ENCODE peak calls at places on chromosomes 3 and 15, in nine cellular contexts. G is hypothalamus; Z is activated CD8-positive, alpha-beta T cell treated with anti-CD3 and anti-CD28 coated beads for 36 hours; H is IMR-90; Y is COR-L47; A is NCI-H2081; N is NCI-H82; B is NCI-H345; L is GF-D8. E is an unnamed sample.

GRCh38 chr3:53375019-53375418 is 27.7 kb upstream of the DCP1A start:
- DNase-seq in A (peak), B (peak), H (peak), L (peak), Y (peak), N (peak), Z (peak), G (no peak), E (peak)

GRCh38 chr3:176814252-176814651 is 383.0 kb downstream of the TBL1XR1 start:
- DNase-seq in A (no peak), Z (peak), G (no peak), H (peak), B (no peak), Y (no peak), N (peak), L (no peak), E (no peak)

GRCh38 chr3:171162986-171163723 is 136.6 kb upstream of the SLC2A2 start:
- DNase-seq in G (no peak), Z (peak), N (peak), Y (no peak), L (no peak), H (no peak), A (peak), B (no peak), E (no peak)

GRCh38 chr3:2150576-2150975 is 51.9 kb downstream of the CNTN4 start:
- DNase-seq in H (no peak), Z (no peak), B (no peak), Y (no peak), G (no peak), A (no peak), L (no peak), N (no peak), E (no peak)

GRCh38 chr15:68053701-68053996 is 466 bp upstream of the PIAS1 start:
- DNase-seq in N (no peak), A (no peak), B (no peak), Z (no peak), H (no peak), Y (no peak), L (no peak), G (no peak), E (no peak)

GRCh38 chr15:57340673-57341259 is 35.5 kb upstream of the CGNL1 start:
- DNase-seq in G (no peak), L (peak), H (peak), B (peak), Y (peak), Z (peak), N (peak), A (peak), E (no peak)

GRCh38 chr3:138206196-138206595 is 19.1 kb downstream of the ARMC8 start:
- DNase-seq in L (no peak), B (no peak), H (no peak), G (no peak), N (peak), A (no peak), Z (no peak), Y (no peak), E (no peak)

GRCh38 chr15:64571857-64572291 is 111.5 kb downstream of the ZNF609 start:
- DNase-seq in G (no peak), A (no peak), H (no peak), L (peak), N (no peak), Y (no peak), B (no peak), Z (no peak), E (no peak)

E was measured in NCI-H2029.